ENCODE peak calls at places on chromosomes 4 and X, in six cellular contexts. D is mesendoderm, N is IMR-90, O is adrenal gland, Y is neural progenitor cell, W is body of pancreas. E is an unnamed sample. For H3K4me1, the result is how much of the 10 kb centered on the place peaks cover.

GRCh38 chr4:185304944-185305690 is 90.6 kb downstream of the LRP2BP start:
- DNase-seq in Y (peak), D (peak), N (peak), O (no peak), W (no peak), E (peak)

GRCh38 chr4:101415962-101416361 is 68.6 kb upstream of the PPP3CA start:
- DNase-seq in W (no peak), D (no peak), O (no peak), Y (no peak), N (no peak), E (no peak)

GRCh38 chr4:114334808-114335739 is 263.5 kb upstream of the UGT8 start:
- DNase-seq in Y (no peak), O (no peak), W (no peak), N (no peak), D (no peak), E (no peak)

GRCh38 chr4:95077864-95078263 is 320.1 kb downstream of the BMPR1B start:
- DNase-seq in Y (no peak), W (no peak), D (no peak), O (no peak), N (peak), E (no peak)

GRCh38 chrX:15472523-15472922 is 20.6 kb downstream of the PIR start:
- DNase-seq in W (no peak), O (no peak), N (no peak), Y (no peak), D (no peak), E (no peak)

GRCh38 chr4:76990288-76991080 is 40.9 kb downstream of the SEPTIN11 start:
- DNase-seq in D (peak), Y (no peak), W (no peak), N (peak), O (no peak), E (no peak)

GRCh38 chrX:135185795-135186443 is 14.7 kb upstream of the CT55 start:
- DNase-seq in Y (peak), O (peak), W (no peak), D (peak), N (peak), E (peak)

GRCh38 chr4:38621004-38621684 is 42.9 kb upstream of the KLF3 start:
- DNase-seq in D (no peak), O (no peak), Y (no peak), W (peak), N (peak), E (peak)

GRCh38 chr4:1403177-1403583 is 3.1 kb downstream of the NKX1-1 start:
- DNase-seq in D (no peak), N (no peak), Y (no peak), W (no peak), O (peak), E (no peak)

GRCh38 chrX:2875798-2876399 is 47.2 kb downstream of the GYG2 start:
- DNase-seq in W (peak), N (no peak), D (no peak), Y (peak), O (no peak), E (no peak)

GRCh38 chr4:153152453-153153338 is 51.5 kb upstream of the TRIM2 start:
- DNase-seq in W (peak), O (peak), Y (peak), D (peak), N (peak), E (peak)

GRCh38 chr4:33512397-33512796 is 2731.9 kb downstream of the ARAP2 start:
- DNase-seq in W (no peak), Y (no peak), O (no peak), N (no peak), D (no peak), E (no peak)

GRCh38 chr4:1318488-1319213 is 28.4 kb upstream of the UVSSA start:
- DNase-seq in Y (peak), D (no peak), N (no peak), W (no peak), O (no peak), E (no peak)

GRCh38 chrX:140318306-140318705 is 186.6 kb downstream of the SOX3 start:
- DNase-seq in Y (peak), D (peak), W (no peak), N (no peak), O (no peak), E (no peak)

GRCh38 chr4:1904042-1904441 is 32.8 kb downstream of the NSD2 start:
- DNase-seq in N (no peak), Y (no peak), D (no peak), W (no peak), O (no peak), E (no peak)

GRCh38 chrX:109742722-109743121 is 9.7 kb upstream of the ACSL4 start:
- DNase-seq in D (no peak), Y (no peak), N (no peak), O (no peak), W (no peak), E (no peak)

GRCh38 chr4:182449186-182449880 is 206.1 kb downstream of the TENM3 start:
- DNase-seq in Y (peak), D (peak), O (no peak), W (no peak), N (peak), E (no peak)

GRCh38 chr4:140095694-140096482 is 58.1 kb downstream of the MAML3 start:
- DNase-seq in N (peak), D (peak), Y (no peak), W (no peak), O (peak), E (no peak)

GRCh38 chrX:49276671-49277519 is 7.3 kb downstream of the PPP1R3F start:
- DNase-seq in Y (no peak), D (no peak), O (peak), N (peak), W (peak), E (no peak)

GRCh38 chrX:132900631-132901030 is 57.8 kb downstream of the HS6ST2 start:
- DNase-seq in Y (no peak), O (no peak), W (no peak), D (no peak), N (no peak), E (no peak)

GRCh38 chrX:111470681-111471403 is 40.6 kb upstream of the SERTM2 start:
- DNase-seq in N (no peak), D (no peak), W (no peak), O (no peak), Y (no peak), E (no peak)
- H3K4me1 ChIP-seq in N (under half), D (under half), W (under half), O (under half), Y (under half), E (under half)

DNA sequence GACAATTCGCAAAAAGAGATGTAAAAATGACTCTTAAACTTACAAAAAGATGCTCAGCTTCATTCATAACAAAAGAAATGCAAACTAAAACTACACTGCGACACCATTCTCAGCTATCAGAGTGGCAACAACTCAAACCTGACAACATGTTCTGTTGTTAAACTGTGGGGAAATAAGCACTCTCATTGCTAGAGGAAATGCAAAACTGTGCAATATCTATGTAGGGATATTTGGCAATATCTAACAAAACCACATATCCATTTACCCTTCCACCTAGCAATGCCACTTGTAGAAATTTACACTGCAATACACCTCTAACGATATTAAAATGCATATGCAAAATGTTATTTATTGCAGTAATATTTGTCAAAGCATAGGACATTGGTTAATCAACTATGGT is 78.3 kb upstream of the EGFL6 start:
- DNase-seq in N (no peak), D (no peak), O (no peak), W (no peak), Y (no peak), E (no peak)
- H3K27ac ChIP-seq in N (no peak), D (no peak), O (no peak), W (no peak), Y (no peak), E (no peak)

GRCh38 chr4:7807351-7807921 is 132.2 kb downstream of the AFAP1 start:
- DNase-seq in D (no peak), O (peak), Y (no peak), W (no peak), N (no peak), E (no peak)
- H3K4me1 ChIP-seq in D (under half), O (under half), Y (under half), W (under half), N (half or more), E (under half)

GRCh38 chr4:112058433-112058832 is 86.8 kb upstream of the FAM241A start:
- DNase-seq in N (peak), O (no peak), Y (no peak), W (no peak), D (no peak), E (no peak)

GRCh38 chr4:112055100-112055499 is 90.2 kb upstream of the FAM241A start:
- DNase-seq in N (no peak), D (peak), Y (peak), O (no peak), W (no peak), E (no peak)

GRCh38 chr4:112057479-112057878 is 87.8 kb upstream of the FAM241A start:
- DNase-seq in N (no peak), Y (no peak), W (no peak), D (peak), O (no peak), E (no peak)

GRCh38 chr4:112053825-112054224 is 91.4 kb upstream of the FAM241A start:
- DNase-seq in O (no peak), N (no peak), W (no peak), D (peak), Y (no peak), E (no peak)
- H3K27ac ChIP-seq in O (no peak), N (no peak), W (no peak), D (no peak), Y (no peak), E (no peak)

GRCh38 chr4:108799335-108799734 is 36.5 kb upstream of the ETNPPL start:
- DNase-seq in D (no peak), W (no peak), N (no peak), Y (no peak), O (no peak), E (no peak)

GRCh38 chr4:108810087-108810486 is 47.2 kb upstream of the ETNPPL start:
- DNase-seq in O (no peak), N (no peak), W (no peak), D (no peak), Y (no peak), E (no peak)

DNA sequence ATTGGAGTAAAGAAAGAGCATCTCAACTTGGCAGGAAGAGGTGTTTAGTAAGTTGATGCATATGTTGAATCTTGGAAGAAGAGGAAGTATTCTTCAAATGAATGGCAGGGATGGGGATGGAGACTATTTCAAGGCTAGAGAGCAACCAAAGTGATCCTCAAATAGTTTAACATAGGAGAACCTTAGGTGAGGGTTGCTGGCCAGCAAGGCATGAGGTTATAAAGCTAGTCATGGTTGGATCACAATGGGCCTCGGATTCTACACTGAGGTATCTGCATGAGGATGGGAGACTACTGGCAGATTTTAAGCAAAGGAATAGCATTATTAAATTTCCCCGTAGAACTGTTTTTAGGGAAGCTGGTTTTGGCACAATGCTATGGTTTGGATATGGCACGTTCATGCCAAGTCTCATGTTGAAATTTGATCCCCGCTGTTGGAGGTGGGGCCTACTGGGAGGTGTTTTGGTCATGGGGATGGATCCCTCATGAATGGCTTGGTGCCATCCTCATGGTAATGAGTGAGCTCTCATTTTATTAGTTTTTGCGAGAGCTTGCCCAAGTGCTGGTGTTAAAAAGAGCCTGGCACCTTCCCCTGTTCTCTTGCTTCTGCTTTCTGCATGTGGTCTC is 41.9 kb upstream of the ETNPPL start:
- DNase-seq in O (no peak), D (no peak), Y (no peak), W (no peak), N (no peak), E (no peak)
- H3K4me1 ChIP-seq in O (under half), D (under half), Y (under half), W (under half), N (under half), E (under half)

GRCh38 chr4:147480891-147481576 is at the start of gene EDNRA:
- DNase-seq in D (peak), W (no peak), N (peak), Y (peak), O (no peak), E (no peak)
- H3K27ac ChIP-seq in D (no peak), W (no peak), N (peak), Y (no peak), O (peak), E (peak)

DNA sequence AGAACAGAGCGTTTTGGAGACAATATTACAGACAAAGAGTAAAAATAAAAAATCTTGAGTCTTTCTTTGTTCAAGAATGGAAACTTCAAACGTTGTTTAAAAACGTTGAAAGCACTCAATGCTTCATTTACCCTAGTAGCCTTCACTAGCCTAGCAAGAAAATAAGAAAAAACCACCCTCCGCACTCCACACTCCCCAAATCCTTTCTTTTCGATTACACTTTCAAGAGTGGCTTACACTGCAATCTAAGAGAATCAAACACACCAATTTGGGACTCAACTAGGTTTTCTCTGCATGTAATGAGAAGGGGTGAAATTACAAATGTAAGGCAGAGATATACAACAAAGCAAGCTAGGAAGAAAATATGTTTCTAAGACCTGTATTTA is 4.7 kb downstream of the TMSB4X start:
- DNase-seq in O (no peak), W (no peak), Y (no peak), D (no peak), N (peak), E (no peak)
- H3K4me1 ChIP-seq in O (under half), W (under half), Y (under half), D (under half), N (under half), E (under half)

GRCh38 chr4:108650212-108651067 is at the start of gene OSTC:
- DNase-seq in W (peak), N (peak), D (peak), O (peak), Y (peak), E (peak)

GRCh38 chr4:108644237-108644636 is 6.2 kb upstream of the OSTC start:
- DNase-seq in D (peak), Y (no peak), W (no peak), O (no peak), N (peak), E (no peak)

GRCh38 chr4:108646706-108647105 is 3.7 kb upstream of the OSTC start:
- DNase-seq in D (no peak), W (no peak), Y (no peak), O (no peak), N (no peak), E (no peak)

GRCh38 chr4:108651068-108651794 is 832 bp downstream of the OSTC start:
- DNase-seq in N (peak), W (no peak), D (peak), Y (peak), O (no peak), E (no peak)

DNA sequence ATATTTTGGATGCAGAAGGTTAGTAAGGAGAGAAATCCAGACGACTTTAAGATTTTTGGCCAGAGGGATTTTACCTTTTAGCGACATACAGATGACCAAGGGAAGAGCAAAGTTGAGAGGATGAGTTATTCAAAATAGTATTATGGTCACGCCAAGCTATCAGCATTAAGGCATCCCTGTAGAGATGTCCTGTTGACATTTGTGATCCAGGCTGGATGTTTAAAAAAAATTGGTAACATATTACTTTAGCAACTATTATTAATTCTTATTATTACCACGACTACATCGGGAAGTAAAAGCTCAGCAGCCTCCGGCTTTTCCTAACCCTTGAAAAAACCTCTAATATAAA is 562 bp upstream of the OSTC start:
- DNase-seq in O (no peak), D (no peak), W (no peak), N (no peak), Y (no peak), E (no peak)
- H3K27ac ChIP-seq in O (no peak), D (no peak), W (peak), N (no peak), Y (no peak), E (no peak)

DNA sequence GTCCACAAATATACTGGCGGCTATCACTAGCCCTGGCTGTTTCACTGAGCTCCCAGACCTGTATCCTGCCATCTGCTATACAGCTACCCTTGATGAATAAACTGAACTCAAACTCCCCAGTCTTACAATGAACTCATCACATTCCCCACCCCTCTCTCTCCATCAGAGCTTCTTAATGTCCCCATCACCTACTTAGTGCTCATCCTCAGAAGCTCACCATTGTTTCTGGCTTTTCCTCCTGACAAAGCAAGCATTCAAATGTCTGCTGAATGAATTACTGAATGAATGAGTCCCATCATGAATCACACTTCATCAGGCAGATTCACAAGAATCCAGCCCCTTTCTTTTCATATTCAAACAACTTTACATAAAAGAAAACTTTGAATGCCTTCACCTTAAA is 5.6 kb upstream of the DGAT2L6 start:
- DNase-seq in Y (peak), N (peak), O (no peak), W (no peak), D (peak), E (no peak)
- H3K4me1 ChIP-seq in Y (under half), N (under half), O (under half), W (under half), D (under half), E (under half)